ENCODE peak calls at places on chromosomes 5 and 9, in six cellular contexts. X is breast epithelium; W is psoas muscle; S is pancreas; J is A673; Z is effector memory CD4-positive, alpha-beta T cell. Y is an unnamed sample.

GRCh38 chr9:130110166-130110565 is 56.5 kb downstream of the GPR107 start:
- DNase-seq in X (no peak), W (no peak), S (no peak), J (no peak), Z (no peak), Y (no peak)

GRCh38 chr5:93571111-93571977 is 9.7 kb downstream of the NR2F1-AS1 start:
- DNase-seq in X (no peak), W (no peak), S (no peak), J (no peak), Z (no peak), Y (no peak)

GRCh38 chr5:106522296-106522695 is 1148.4 kb downstream of the EFNA5 start:
- DNase-seq in X (no peak), W (no peak), S (no peak), J (peak; percentile 71), Z (no peak), Y (no peak)

GRCh38 chr9:94865599-94866456 is 139.3 kb downstream of the AOPEP start:
- DNase-seq in X (no peak), W (peak; percentile 56), S (no peak), J (peak; percentile 92), Z (no peak), Y (peak; percentile 46)

GRCh38 chr5:128480158-128480557 is 57.9 kb downstream of the FBN2 start:
- DNase-seq in X (no peak), W (no peak), S (no peak), J (no peak), Z (no peak), Y (no peak)

GRCh38 chr5:124661317-124662141 is 84.9 kb downstream of the ZNF608 start:
- DNase-seq in X (no peak), W (no peak), S (peak; percentile 44), J (peak; percentile 33), Z (no peak), Y (peak; percentile 90)

GRCh38 chr9:111597852-111598729 is 1.4 kb downstream of the PTGR1 start:
- DNase-seq in X (peak; percentile 43), W (peak; percentile 72), S (peak; percentile 60), J (peak; percentile 78), Z (peak; percentile 16), Y (no peak)

GRCh38 chr5:112316731-112317130 is 102.3 kb downstream of the EPB41L4A start:
- DNase-seq in X (no peak), W (no peak), S (no peak), J (no peak), Z (no peak), Y (no peak)

GRCh38 chr9:13264788-13265187 is 14.7 kb downstream of the MPDZ start:
- DNase-seq in X (peak; percentile 77), W (no peak), S (no peak), J (no peak), Z (no peak), Y (no peak)

GRCh38 chr5:11851402-11851801 is 52.8 kb downstream of the CTNND2 start:
- DNase-seq in X (peak; percentile 32), W (no peak), S (no peak), J (no peak), Z (no peak), Y (no peak)

GRCh38 chr9:33852216-33852826 is 35.4 kb downstream of the UBE2R2 start:
- DNase-seq in X (peak; percentile 82), W (peak; percentile 56), S (peak; percentile 81), J (peak; percentile 38), Z (peak; percentile 25), Y (no peak)

GRCh38 chr9:128389395-128390149 is 18.4 kb downstream of the URM1 start:
- DNase-seq in X (no peak), W (peak; percentile 28), S (no peak), J (no peak), Z (no peak), Y (no peak)

GRCh38 chr5:172772112-172772906 is 1.3 kb upstream of the DUSP1 start:
- DNase-seq in X (peak; percentile 96), W (peak; percentile 97), S (peak; percentile 71), J (peak; percentile 73), Z (peak; percentile 82), Y (peak; percentile 100)

GRCh38 chr5:55030220-55030619 is 6.2 kb downstream of the GZMK start:
- DNase-seq in X (no peak), W (no peak), S (no peak), J (no peak), Z (no peak), Y (peak; percentile 53)

GRCh38 chr5:154601014-154601413 is 123.0 kb upstream of the HAND1 start:
- DNase-seq in X (no peak), W (no peak), S (no peak), J (no peak), Z (no peak), Y (no peak)

GRCh38 chr9:122526602-122527001 is 491 bp downstream of the OR1N1 start:
- DNase-seq in X (no peak), W (no peak), S (no peak), J (no peak), Z (no peak), Y (no peak)

GRCh38 chr5:136052692-136053335 is 24.0 kb downstream of the TGFBI start:
- DNase-seq in X (no peak), W (no peak), S (no peak), J (no peak), Z (no peak), Y (no peak)

GRCh38 chr5:132677191-132677590 is 3.4 kb downstream of the IL4 start:
- DNase-seq in X (no peak), W (peak; percentile 39), S (no peak), J (no peak), Z (no peak), Y (peak; percentile 97)

GRCh38 chr9:87551692-87552303 is 54.1 kb downstream of the DAPK1 start:
- DNase-seq in X (no peak), W (no peak), S (no peak), J (no peak), Z (no peak), Y (no peak)

GRCh38 chr5:156835905-156836304 is 14.2 kb upstream of the PPP1R2B start:
- DNase-seq in X (no peak), W (no peak), S (no peak), J (no peak), Z (no peak), Y (no peak)

GRCh38 chr5:110852053-110852452 is 113.2 kb downstream of the SLC25A46 start:
- DNase-seq in X (no peak), W (no peak), S (no peak), J (no peak), Z (no peak), Y (no peak)

GRCh38 chr9:94097788-94098413 is 13.6 kb downstream of the PTPDC1 start:
- DNase-seq in X (no peak), W (no peak), S (no peak), J (peak; percentile 12), Z (no peak), Y (peak; percentile 76)

GRCh38 chr5:173288632-173289031 is 39.6 kb downstream of the STC2 start:
- DNase-seq in X (no peak), W (no peak), S (no peak), J (no peak), Z (no peak), Y (no peak)

GRCh38 chr9:34463098-34463900 is 4.7 kb downstream of the DNAI1 start:
- DNase-seq in X (no peak), W (no peak), S (no peak), J (no peak), Z (no peak), Y (no peak)

GRCh38 chr5:81420039-81420667 is 26.2 kb upstream of the ACOT12 start:
- DNase-seq in X (no peak), W (no peak), S (no peak), J (peak; percentile 68), Z (no peak), Y (peak; percentile 64)

GRCh38 chr9:37706290-37706689 is 47.3 kb upstream of the TRMT10B start:
- DNase-seq in X (no peak), W (no peak), S (no peak), J (no peak), Z (no peak), Y (peak; percentile 0)

GRCh38 chr9:127417130-127418036 is 6.8 kb upstream of the ZNF79 start:
- DNase-seq in X (peak; percentile 54), W (no peak), S (no peak), J (no peak), Z (no peak), Y (peak; percentile 33)

GRCh38 chr5:131277875-131278795 is 14.3 kb downstream of the CDC42SE2 start:
- DNase-seq in X (no peak), W (no peak), S (no peak), J (no peak), Z (no peak), Y (no peak)

GRCh38 chr5:151121095-151121494 is 36.5 kb downstream of the ANXA6 start:
- DNase-seq in X (no peak), W (no peak), S (no peak), J (no peak), Z (no peak), Y (no peak)
- H3K36me3 ChIP-seq in X (no peaks in the 10 kb centered on the region), W (peaks cover 82% of the 10 kb centered on the region), S (no peaks in the 10 kb centered on the region), J (peaks cover 55% of the 10 kb centered on the region), Z (peaks cover 94% of the 10 kb centered on the region), Y (peaks cover 100% of the 10 kb centered on the region)

DNA sequence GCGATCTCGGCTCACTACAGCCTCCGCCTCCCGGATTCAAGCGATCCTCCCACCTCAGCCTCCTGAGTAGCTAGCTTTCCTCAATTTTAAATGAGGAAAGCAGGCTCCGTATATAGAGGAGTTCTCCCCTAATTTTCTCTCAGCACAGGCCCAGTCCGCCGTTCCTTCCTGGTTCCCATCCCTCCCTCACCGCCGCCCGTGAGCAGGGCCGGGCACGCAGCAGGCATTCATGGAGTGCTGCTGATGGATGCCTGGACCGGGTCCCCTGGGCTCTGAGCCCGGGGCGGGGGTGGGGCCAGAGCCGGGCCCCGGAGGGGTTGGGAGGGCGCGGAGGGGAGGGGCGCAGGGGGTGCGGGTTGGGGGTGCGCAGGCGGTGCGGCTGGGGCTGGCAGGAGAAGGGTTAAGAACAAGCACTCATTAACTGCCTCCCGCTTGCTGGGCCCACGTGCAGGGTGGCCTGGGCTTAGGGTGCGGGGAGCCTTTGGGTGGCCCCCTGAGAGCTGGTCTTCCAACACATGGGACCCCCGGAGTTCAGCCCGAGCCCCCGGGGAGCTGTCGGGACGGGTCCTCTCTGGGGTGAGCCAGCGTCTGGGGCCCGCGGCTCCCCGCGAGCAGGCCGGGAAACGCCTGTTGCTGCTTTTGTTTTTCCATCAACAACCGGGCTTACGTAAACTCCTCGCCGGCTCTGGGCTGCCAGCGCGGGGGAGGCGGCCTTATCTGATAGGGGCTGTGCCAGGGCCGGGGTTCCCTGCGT is 33.7 kb downstream of the LHX2 start:
- DNase-seq in X (peak; percentile 20), W (peak; percentile 49), S (peak; percentile 19), J (peak; percentile 46), Z (no peak), Y (no peak)
- H3K27me3 ChIP-seq in X (peaks cover 13% of the 10 kb centered on the region), W (peaks cover 58% of the 10 kb centered on the region), S (no peaks in the 10 kb centered on the region), J (peaks cover 4% of the 10 kb centered on the region), Z (peaks cover 20% of the 10 kb centered on the region), Y (peaks cover 29% of the 10 kb centered on the region)

GRCh38 chr5:2750758-2751464 is 566 bp downstream of the IRX2 start:
- DNase-seq in X (no peak), W (no peak), S (no peak), J (no peak), Z (no peak), Y (peak; percentile 72)
- H3K4me1 ChIP-seq in X (no peaks in the 10 kb centered on the region), W (no peaks in the 10 kb centered on the region), S (peaks cover 6% of the 10 kb centered on the region), J (no peaks in the 10 kb centered on the region), Z (no peaks in the 10 kb centered on the region), Y (peaks cover 25% of the 10 kb centered on the region)

DNA sequence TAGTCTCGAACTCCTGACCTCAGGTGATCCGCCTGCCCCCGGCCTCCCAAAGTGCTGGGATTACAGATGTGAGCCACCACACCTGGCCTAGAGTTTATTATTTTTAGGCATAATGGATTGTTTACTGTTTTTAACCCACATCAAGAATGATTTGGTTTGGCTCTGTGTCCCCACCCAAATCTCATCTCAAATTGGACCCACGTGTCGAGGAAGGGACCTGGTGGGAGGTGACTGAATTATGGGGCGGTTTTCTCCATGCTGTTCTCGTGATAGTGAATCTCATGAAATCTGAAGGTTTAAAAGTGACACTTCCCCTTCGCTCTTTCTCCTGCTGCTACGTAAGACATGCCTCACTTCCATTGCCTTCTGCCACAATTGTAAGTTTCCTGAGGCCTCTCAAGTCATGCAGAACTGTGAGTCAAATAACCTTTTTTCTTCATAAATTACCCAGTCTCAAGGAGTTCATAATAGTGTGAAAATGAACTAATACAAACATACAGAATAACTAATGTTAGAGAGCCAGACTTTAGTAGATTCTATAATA is 88.2 kb downstream of the RICTOR start:
- DNase-seq in X (no peak), W (no peak), S (no peak), J (no peak), Z (no peak), Y (no peak)
- H3K36me3 ChIP-seq in X (no peaks in the 10 kb centered on the region), W (peaks cover 46% of the 10 kb centered on the region), S (no peaks in the 10 kb centered on the region), J (peaks cover 4% of the 10 kb centered on the region), Z (no peaks in the 10 kb centered on the region), Y (peaks cover 21% of the 10 kb centered on the region)